ENCODE peak calls at places on chromosomes 4 and X, in five cellular contexts. I, L, T, P and H are unnamed samples.

GRCh38 chr4:17544205-17544604 is 29.2 kb downstream of the CLRN2 start:
- DNase-seq in T (no peak), I (no peak), P (no peak), L (no peak), H (peak; percentile 17)

GRCh38 chr4:6548201-6548881 is 26.6 kb upstream of the MAN2B2 start:
- DNase-seq in P (peak; percentile 22), I (no peak), T (peak; percentile 23), L (no peak), H (no peak)

GRCh38 chr4:109548655-109549054 is 11.4 kb upstream of the MCUB start:
- DNase-seq in I (no peak), L (no peak), T (peak; percentile 91), P (peak; percentile 92), H (no peak)

GRCh38 chr4:162865102-162865501 is 301.6 kb downstream of the NAF1 start:
- DNase-seq in T (no peak), L (no peak), I (no peak), P (no peak), H (no peak)

GRCh38 chr4:145181091-145181501 is 707 bp upstream of the OTUD4 start:
- DNase-seq in L (no peak), T (no peak), P (no peak), I (no peak), H (no peak)

GRCh38 chr4:55291227-55291629 is 54.8 kb upstream of the SRD5A3 start:
- DNase-seq in P (no peak), L (no peak), T (peak; percentile 39), I (no peak), H (no peak)

GRCh38 chr4:177473991-177474390 is 31.8 kb upstream of the AGA start:
- DNase-seq in T (no peak), P (no peak), I (no peak), L (no peak), H (no peak)

GRCh38 chr4:112519689-112520597 is 4.0 kb upstream of the NEUROG2 start:
- DNase-seq in T (no peak), P (no peak), I (no peak), L (no peak), H (no peak)

GRCh38 chr4:159267023-159267939 is 164.4 kb downstream of the RAPGEF2 start:
- DNase-seq in I (no peak), P (peak; percentile 48), L (no peak), T (peak; percentile 49), H (no peak)

GRCh38 chrX:111914398-111915092 is 38.6 kb downstream of the TRPC5OS start:
- DNase-seq in I (no peak), L (no peak), P (peak; percentile 55), T (peak; percentile 3), H (no peak)

GRCh38 chrX:9997524-9997923 is 30.4 kb downstream of the CLDN34 start:
- DNase-seq in L (peak; percentile 13), I (no peak), T (no peak), P (no peak), H (no peak)

GRCh38 chr4:158300012-158300411 is 89.7 kb downstream of the TMEM144 start:
- DNase-seq in I (no peak), P (no peak), T (no peak), L (no peak), H (no peak)

GRCh38 chr4:140150636-140150885 is 3.4 kb downstream of the MAML3 start:
- DNase-seq in L (no peak), T (no peak), I (no peak), P (no peak), H (peak; percentile 88)

GRCh38 chr4:74886490-74886889 is 46.4 kb upstream of the PARM1 start:
- DNase-seq in P (peak; percentile 59), T (peak; percentile 55), L (no peak), I (no peak), H (no peak)

GRCh38 chr4:148651991-148652390 is 209.8 kb upstream of the NR3C2 start:
- DNase-seq in I (no peak), T (peak; percentile 3), P (no peak), L (no peak), H (no peak)
- H3K36me3 ChIP-seq in I (no peaks in the 10 kb centered on the region), T (no peaks in the 10 kb centered on the region), P (no peaks in the 10 kb centered on the region), L (no peaks in the 10 kb centered on the region), H (no peaks in the 10 kb centered on the region)

GRCh38 chrX:71604141-71604540 is 14.2 kb downstream of the CXCR3 start:
- DNase-seq in L (no peak), P (peak; percentile 12), I (peak; percentile 5), T (peak; percentile 24), H (no peak)

GRCh38 chrX:71606536-71607216 is 11.6 kb downstream of the CXCR3 start:
- DNase-seq in P (no peak), L (no peak), I (peak; percentile 10), T (no peak), H (no peak)

GRCh38 chrX:71609095-71609750 is 9.1 kb downstream of the CXCR3 start:
- DNase-seq in I (no peak), T (no peak), L (no peak), P (no peak), H (no peak)

GRCh38 chrX:71604796-71605568 is 13.3 kb downstream of the CXCR3 start:
- DNase-seq in P (no peak), I (peak; percentile 19), T (no peak), L (no peak), H (no peak)

GRCh38 chrX:71607488-71607887 is 10.8 kb downstream of the CXCR3 start:
- DNase-seq in T (no peak), L (no peak), P (no peak), I (no peak), H (no peak)
- H3K27ac ChIP-seq in T (no peak overlapping the region), L (peak overlapping the region; percentile 20), P (no peak overlapping the region), I (no peak overlapping the region), H (no peak overlapping the region)

DNA sequence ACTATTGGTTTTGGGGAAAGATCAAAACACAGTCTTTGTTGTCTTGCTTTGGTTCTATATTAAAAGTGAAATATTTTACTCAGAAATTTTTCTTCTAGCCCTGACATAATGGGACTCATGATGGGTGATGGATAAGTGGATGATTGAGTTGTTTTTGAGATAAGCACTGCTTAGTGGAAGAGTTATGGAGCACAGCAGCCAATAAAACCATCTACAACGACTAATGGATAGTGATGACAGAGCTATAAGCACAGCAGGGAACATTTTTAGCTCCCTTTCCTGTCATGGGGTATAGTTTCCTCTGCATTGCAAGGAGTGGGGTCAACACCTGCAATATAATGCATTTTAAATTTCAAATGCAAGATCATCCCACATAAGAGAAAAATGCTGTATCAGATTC is 812.4 kb downstream of the STPG2 start:
- DNase-seq in I (no peak), P (no peak), L (no peak), T (no peak), H (no peak)
- H3K36me3 ChIP-seq in I (no peaks in the 10 kb centered on the region), P (no peaks in the 10 kb centered on the region), L (no peaks in the 10 kb centered on the region), T (no peaks in the 10 kb centered on the region), H (no peaks in the 10 kb centered on the region)

GRCh38 chrX:110081740-110082139 is 78.8 kb downstream of the TMEM164 start:
- DNase-seq in L (no peak), I (no peak), P (peak; percentile 28), T (peak; percentile 61), H (no peak)
- H3K27ac ChIP-seq in L (no peak overlapping the region), I (peak overlapping the region; percentile 82), P (peak overlapping the region; percentile 31), T (no peak overlapping the region), H (no peak overlapping the region)

GRCh38 chrX:131735127-131735526 is 191.3 kb downstream of the OR13H1 start:
- DNase-seq in I (no peak), T (no peak), P (no peak), L (no peak), H (no peak)
- H3K36me3 ChIP-seq in I (no peaks in the 10 kb centered on the region), T (no peaks in the 10 kb centered on the region), P (no peaks in the 10 kb centered on the region), L (no peaks in the 10 kb centered on the region), H (no peaks in the 10 kb centered on the region)

GRCh38 chr4:123125477-123125876 is 203.1 kb upstream of the NUDT6 start:
- DNase-seq in I (no peak), P (no peak), L (no peak), T (no peak), H (no peak)

GRCh38 chr4:123127218-123127617 is 204.8 kb upstream of the NUDT6 start:
- DNase-seq in I (no peak), T (peak; percentile 12), L (no peak), P (peak; percentile 42), H (no peak)

GRCh38 chr4:123133397-123134050 is 211.1 kb upstream of the NUDT6 start:
- DNase-seq in I (no peak), P (no peak), T (no peak), L (no peak), H (no peak)

DNA sequence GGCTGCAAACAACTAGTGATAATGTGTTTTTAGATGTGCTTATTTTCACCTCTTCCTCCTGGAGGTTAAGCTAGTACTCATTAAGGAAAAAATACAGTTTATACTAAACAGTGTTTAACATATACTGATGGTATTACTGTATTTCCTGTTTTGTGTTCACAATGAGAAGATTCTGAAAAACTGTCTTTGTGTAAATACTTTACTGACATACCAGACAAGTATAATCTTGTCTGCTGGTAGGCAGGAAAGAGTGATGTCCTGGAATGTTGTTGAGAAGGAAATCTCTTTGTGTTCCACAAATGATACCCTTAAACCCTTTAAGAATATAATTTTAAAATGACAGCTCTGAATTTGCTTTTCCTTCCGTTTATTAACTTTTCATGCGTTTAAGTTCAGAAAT is 205.5 kb upstream of the NUDT6 start:
- DNase-seq in I (no peak), P (no peak), T (no peak), L (no peak), H (no peak)
- H3K27ac ChIP-seq in I (no peak overlapping the region), P (peak overlapping the region; percentile 41), T (no peak overlapping the region), L (no peak overlapping the region), H (no peak overlapping the region)

GRCh38 chr4:76755756-76756155 is 142.2 kb downstream of the SOWAHB start:
- DNase-seq in L (no peak), T (peak; percentile 57), P (no peak), I (no peak), H (no peak)
- H3K36me3 ChIP-seq in L (no peaks in the 10 kb centered on the region), T (peaks cover 14% of the 10 kb centered on the region), P (peaks cover 33% of the 10 kb centered on the region), I (peaks cover 10% of the 10 kb centered on the region), H (no peaks in the 10 kb centered on the region)

DNA sequence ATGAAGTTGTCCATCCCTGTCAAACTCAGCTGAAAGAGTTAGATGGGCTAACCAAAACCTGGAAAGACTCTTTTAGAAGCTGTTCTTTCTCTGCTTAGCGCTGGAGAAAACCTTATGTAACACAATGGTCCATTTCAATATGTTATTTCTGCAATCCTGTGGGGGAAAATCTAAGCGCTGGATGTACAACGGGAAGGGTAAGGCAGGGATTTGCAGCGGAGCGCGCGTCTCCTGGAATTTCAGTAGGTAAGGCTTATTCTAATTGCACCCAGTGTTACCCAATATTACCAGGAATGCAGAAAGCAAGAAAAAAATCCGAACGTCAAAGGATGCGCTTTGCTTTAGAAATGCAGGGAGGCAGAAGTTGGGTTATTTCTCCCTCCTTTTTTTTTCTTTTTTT is 2.0 kb downstream of the HS3ST1 start:
- DNase-seq in P (no peak), L (no peak), I (no peak), T (peak; percentile 7), H (no peak)
- H3K27ac ChIP-seq in P (no peak overlapping the region), L (no peak overlapping the region), I (no peak overlapping the region), T (no peak overlapping the region), H (no peak overlapping the region)

DNA sequence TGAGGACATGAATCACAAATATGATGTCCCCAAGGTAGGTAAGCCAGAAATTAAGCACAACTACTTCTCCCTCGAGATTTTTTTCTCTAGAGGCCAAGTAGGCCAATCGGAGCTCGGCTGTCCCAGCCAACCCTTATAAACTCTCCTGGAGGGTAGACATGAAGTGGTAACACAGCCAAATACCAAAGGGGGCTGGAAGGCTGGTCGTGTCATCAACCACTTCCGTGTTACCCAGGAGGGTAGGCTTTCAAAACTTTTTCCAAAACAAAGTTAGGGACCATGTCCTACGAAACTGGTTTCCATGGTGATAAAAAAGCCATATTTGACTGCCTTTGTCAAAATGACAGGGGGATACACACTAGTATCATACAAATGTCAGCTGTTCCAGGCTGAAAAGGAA is 21.0 kb downstream of the BCOR start:
- DNase-seq in P (no peak), L (no peak), I (peak; percentile 36), T (peak; percentile 17), H (no peak)
- H3K36me3 ChIP-seq in P (peaks cover 26% of the 10 kb centered on the region), L (peaks cover 19% of the 10 kb centered on the region), I (peaks cover 4% of the 10 kb centered on the region), T (peaks cover 1% of the 10 kb centered on the region), H (no peaks in the 10 kb centered on the region)